ENCODE peak calls at places on chromosomes 2 and 18, in five cellular contexts. Q is OCI-M1; O is activated T-helper 2 cell treated with anti-CD3 and anti-CD28 coated beads, Interferon-gamma antibody, Interleukin-2, Interleukin-4, amounts not matched to agents 10 μg/mL and 5 μg/mL and 100 μg/mL, durations not matched to agents 14 hours and 24 hours and 36 hours; P is DND-41; M is iPS-NIHi11. A is an unnamed sample.

GRCh38 chr18:37654034-37654433 is 88.4 kb upstream of the CELF4 start:
- DNase-seq in O (no peak), Q (no peak), M (no peak), P (no peak), A (no peak)

GRCh38 chr2:44560961-44561360 is 199.2 kb downstream of the CAMKMT start:
- DNase-seq in O (no peak), M (no peak), Q (no peak), P (no peak), A (no peak)

GRCh38 chr2:43074052-43074451 is 152.4 kb downstream of the ZFP36L2 start:
- DNase-seq in M (no peak), P (no peak), O (no peak), Q (no peak), A (no peak)

GRCh38 chr2:173667415-173667814 is 297.8 kb downstream of the SP3 start:
- DNase-seq in O (no peak), Q (no peak), M (no peak), P (peak), A (no peak)

GRCh38 chr2:32711219-32711618 is 83.4 kb downstream of the TTC27 start:
- DNase-seq in Q (no peak), M (no peak), P (no peak), O (no peak), A (no peak)

GRCh38 chr2:98585386-98585785 is 22.9 kb downstream of the COA5 start:
- DNase-seq in O (no peak), M (no peak), P (no peak), Q (no peak), A (no peak)

GRCh38 chr2:42102606-42103450 is 55.0 kb downstream of the PKDCC start:
- DNase-seq in Q (no peak), O (no peak), P (no peak), M (peak), A (no peak)

GRCh38 chr2:73324126-73324525 is 30.8 kb upstream of the EGR4 start:
- DNase-seq in O (no peak), Q (no peak), P (no peak), M (no peak), A (no peak)

GRCh38 chr2:231716641-231717280 is 8.4 kb downstream of the PTMA start:
- DNase-seq in P (no peak), M (no peak), O (no peak), Q (no peak), A (no peak)

GRCh38 chr2:174664084-174664759 is 66.6 kb upstream of the WIPF1 start:
- DNase-seq in P (no peak), O (no peak), Q (no peak), M (no peak), A (no peak)

GRCh38 chr18:35239314-35239713 is 1.5 kb upstream of the ZNF397 start:
- DNase-seq in M (no peak), O (no peak), P (no peak), Q (no peak), A (no peak)

GRCh38 chr18:54672109-54672508 is 81.1 kb downstream of the DYNAP start:
- DNase-seq in P (no peak), O (no peak), M (no peak), Q (no peak), A (no peak)

GRCh38 chr2:48677450-48677849 is 59.8 kb downstream of the GTF2A1L start:
- DNase-seq in Q (peak), M (no peak), P (no peak), O (no peak), A (no peak)

GRCh38 chr2:9307505-9307904 is 100.9 kb downstream of the ASAP2 start:
- DNase-seq in Q (no peak), O (no peak), P (no peak), M (no peak), A (no peak)

GRCh38 chr2:68839260-68839833 is 31.9 kb downstream of the BMP10 start:
- DNase-seq in O (no peak), M (peak), P (peak), Q (peak), A (no peak)

GRCh38 chr2:221308507-221309054 is 263.5 kb downstream of the EPHA4 start:
- DNase-seq in O (no peak), P (no peak), Q (no peak), M (no peak), A (no peak)

GRCh38 chr2:99863236-99863913 is 279.0 kb downstream of the AFF3 start:
- DNase-seq in O (no peak), Q (no peak), P (no peak), M (no peak), A (no peak)

GRCh38 chr2:200300650-200301314 is 5.7 kb upstream of the SPATS2L start:
- DNase-seq in Q (no peak), P (no peak), O (no peak), M (no peak), A (no peak)

GRCh38 chr2:184302506-184302905 is 295.8 kb upstream of the ZNF804A start:
- DNase-seq in P (no peak), O (no peak), Q (no peak), M (no peak), A (no peak)